ENCODE peak calls at places on chromosomes 1 and 21, in five cellular contexts. One of them, this sample, is unnamed.

GRCh38 chr1:220527279-220528048 is 472 bp upstream of the MARK1 start:
- DNase-seq in endothelial cell: peak; percentile 22
- DNase-seq in foreskin fibroblast: no peak
- DNase-seq in NCI-H226: no peak
- DNase-seq in GM12864: peak; percentile 22
- DNase-seq in this sample: peak; percentile 15

GRCh38 chr1:207799989-207800648 is 48.3 kb downstream of the CD46 start:
- DNase-seq in endothelial cell: no peak
- DNase-seq in foreskin fibroblast: no peak
- DNase-seq in NCI-H226: no peak
- DNase-seq in GM12864: no peak
- DNase-seq in this sample: no peak

GRCh38 chr1:206035027-206035426 is 11.3 kb upstream of the CTSE start:
- DNase-seq in endothelial cell: no peak
- DNase-seq in foreskin fibroblast: no peak
- DNase-seq in NCI-H226: no peak
- DNase-seq in GM12864: no peak
- DNase-seq in this sample: no peak

GRCh38 chr1:12275370-12275769 is 45.5 kb downstream of the VPS13D start:
- DNase-seq in endothelial cell: peak; percentile 58
- DNase-seq in foreskin fibroblast: peak; percentile 18
- DNase-seq in NCI-H226: peak; percentile 4
- DNase-seq in GM12864: no peak
- DNase-seq in this sample: peak; percentile 57

GRCh38 chr1:232952514-232953175 is 2.2 kb downstream of the NTPCR start:
- DNase-seq in endothelial cell: peak; percentile 52
- DNase-seq in foreskin fibroblast: peak; percentile 31
- DNase-seq in NCI-H226: peak; percentile 10
- DNase-seq in GM12864: no peak
- DNase-seq in this sample: peak; percentile 73

GRCh38 chr1:16440150-16440479 is 409 bp upstream of the NECAP2 start:
- DNase-seq in endothelial cell: no peak
- DNase-seq in foreskin fibroblast: no peak
- DNase-seq in NCI-H226: no peak
- DNase-seq in GM12864: no peak
- DNase-seq in this sample: no peak

GRCh38 chr1:208577381-208577905 is 333.3 kb upstream of the PLXNA2 start:
- DNase-seq in endothelial cell: no peak
- DNase-seq in foreskin fibroblast: no peak
- DNase-seq in NCI-H226: no peak
- DNase-seq in GM12864: no peak
- DNase-seq in this sample: no peak

GRCh38 chr21:33496345-33496744 is 4.8 kb upstream of the DNAJC28 start:
- DNase-seq in endothelial cell: no peak
- DNase-seq in foreskin fibroblast: no peak
- DNase-seq in NCI-H226: no peak
- DNase-seq in GM12864: no peak
- DNase-seq in this sample: no peak

GRCh38 chr21:15848632-15849031 is 118.8 kb downstream of the USP25 start:
- DNase-seq in endothelial cell: no peak
- DNase-seq in foreskin fibroblast: peak; percentile 41
- DNase-seq in NCI-H226: peak; percentile 20
- DNase-seq in GM12864: no peak
- DNase-seq in this sample: peak; percentile 56

GRCh38 chr1:54888080-54888733 is 1.2 kb upstream of the DHCR24 start:
- DNase-seq in endothelial cell: no peak
- DNase-seq in foreskin fibroblast: no peak
- DNase-seq in NCI-H226: no peak
- DNase-seq in GM12864: no peak
- DNase-seq in this sample: no peak

GRCh38 chr1:170318736-170319135 is 173.0 kb downstream of the NTMT2 start:
- DNase-seq in endothelial cell: no peak
- DNase-seq in foreskin fibroblast: no peak
- DNase-seq in NCI-H226: no peak
- DNase-seq in GM12864: no peak
- DNase-seq in this sample: peak; percentile 41

GRCh38 chr1:185559684-185560310 is 174.4 kb upstream of the HMCN1 start:
- DNase-seq in endothelial cell: peak; percentile 25
- DNase-seq in foreskin fibroblast: no peak
- DNase-seq in NCI-H226: peak; percentile 47
- DNase-seq in GM12864: peak; percentile 72
- DNase-seq in this sample: peak; percentile 72

GRCh38 chr1:79079770-79080169 is 73.2 kb upstream of the ADGRL4 start:
- DNase-seq in endothelial cell: peak; percentile 51
- DNase-seq in foreskin fibroblast: peak; percentile 86
- DNase-seq in NCI-H226: peak; percentile 80
- DNase-seq in GM12864: no peak
- DNase-seq in this sample: peak; percentile 83

GRCh38 chr1:30409476-30410152 is 313.8 kb downstream of the MATN1 start:
- DNase-seq in endothelial cell: peak; percentile 1
- DNase-seq in foreskin fibroblast: no peak
- DNase-seq in NCI-H226: no peak
- DNase-seq in GM12864: no peak
- DNase-seq in this sample: peak; percentile 20

GRCh38 chr21:42568377-42568776 is 54.7 kb downstream of the SLC37A1 start:
- DNase-seq in endothelial cell: no peak
- DNase-seq in foreskin fibroblast: no peak
- DNase-seq in NCI-H226: no peak
- DNase-seq in GM12864: no peak
- DNase-seq in this sample: no peak

GRCh38 chr1:202237052-202237451 is 43.5 kb downstream of the LGR6 start:
- DNase-seq in endothelial cell: peak; percentile 77
- DNase-seq in foreskin fibroblast: peak; percentile 13
- DNase-seq in NCI-H226: peak; percentile 50
- DNase-seq in GM12864: no peak
- DNase-seq in this sample: peak; percentile 53

GRCh38 chr21:46264690-46265144 is 20.7 kb downstream of the MCM3AP start:
- DNase-seq in endothelial cell: no peak
- DNase-seq in foreskin fibroblast: no peak
- DNase-seq in NCI-H226: no peak
- DNase-seq in GM12864: no peak
- DNase-seq in this sample: no peak

GRCh38 chr1:175221548-175222175 is 29.1 kb upstream of the KIAA0040 start:
- DNase-seq in endothelial cell: peak; percentile 37
- DNase-seq in foreskin fibroblast: no peak
- DNase-seq in NCI-H226: peak; percentile 65
- DNase-seq in GM12864: no peak
- DNase-seq in this sample: peak; percentile 4